ENCODE peak calls at places on chromosomes 12 and 14, in six cellular contexts. B, N, W, G, T and D are unnamed samples. For H3K27me3, the result is how much of the 10 kb centered on the place peaks cover.

GRCh38 chr12:50589650-50590435 is 85.1 kb downstream of the DIP2B start:
- DNase-seq in G (no peak), B (peak), W (no peak), T (peak), N (no peak), D (no peak)

GRCh38 chr12:108770269-108770829 is 39.0 kb upstream of the CORO1C start:
- DNase-seq in G (no peak), T (no peak), N (no peak), W (no peak), B (no peak), D (no peak)

GRCh38 chr12:79121486-79121885 is 256.9 kb downstream of the SYT1 start:
- DNase-seq in G (no peak), W (no peak), N (no peak), B (peak), T (no peak), D (no peak)

GRCh38 chr14:55688566-55688965 is 108.6 kb downstream of the KTN1 start:
- DNase-seq in W (no peak), N (no peak), T (no peak), G (no peak), B (no peak), D (no peak)

GRCh38 chr12:95857151-95857550 is 1.6 kb upstream of the SNRPF start:
- DNase-seq in G (no peak), W (no peak), T (peak), B (no peak), N (no peak), D (no peak)

GRCh38 chr12:93325855-93326254 is 51.9 kb upstream of the NUDT4 start:
- DNase-seq in B (peak), G (no peak), T (peak), N (no peak), W (no peak), D (no peak)

GRCh38 chr12:82857911-82858533 is 171.3 kb downstream of the TMTC2 start:
- DNase-seq in N (no peak), W (no peak), G (no peak), B (no peak), T (no peak), D (no peak)

GRCh38 chr14:60655114-60655897 is 6.0 kb upstream of the SIX1 start:
- DNase-seq in G (no peak), B (peak), N (no peak), T (no peak), W (no peak), D (no peak)

GRCh38 chr12:50246873-50247612 is 36.3 kb downstream of the LIMA1 start:
- DNase-seq in G (no peak), W (peak), N (no peak), T (peak), B (peak), D (peak)

GRCh38 chr12:121175383-121176119 is 34.4 kb upstream of the P2RX4 start:
- DNase-seq in W (no peak), G (no peak), T (no peak), B (peak), N (no peak), D (no peak)

GRCh38 chr12:96172981-96173380 is 21.2 kb upstream of the ELK3 start:
- DNase-seq in B (no peak), G (no peak), W (no peak), T (no peak), N (no peak), D (no peak)

GRCh38 chr12:4807116-4807783 is 87.0 kb downstream of the GALNT8 start:
- DNase-seq in N (no peak), W (no peak), T (no peak), G (no peak), B (no peak), D (no peak)

GRCh38 chr12:64943686-64944085 is 119.2 kb downstream of the TBC1D30 start:
- DNase-seq in T (peak), N (no peak), W (no peak), B (no peak), G (no peak), D (no peak)

GRCh38 chr12:65596514-65597010 is 227.7 kb upstream of the HMGA2 start:
- DNase-seq in T (no peak), W (no peak), B (no peak), N (no peak), G (no peak), D (no peak)

GRCh38 chr14:91257328-91258020 is 13.0 kb upstream of the GPR68 start:
- DNase-seq in G (no peak), B (peak), W (no peak), N (no peak), T (no peak), D (no peak)

GRCh38 chr12:51860986-51861385 is 12.5 kb upstream of the FIGNL2 start:
- DNase-seq in G (no peak), T (no peak), B (no peak), N (no peak), W (peak), D (no peak)
- H3K27me3 ChIP-seq in G (under half), T (under half), B (under half), N (half or more), W (under half), D (under half)

GRCh38 chr14:36718216-36718615 is 56.6 kb downstream of the PAX9 start:
- DNase-seq in W (no peak), T (peak), B (no peak), G (no peak), N (no peak), D (no peak)
- H3K27me3 ChIP-seq in W (under half), T (under half), B (under half), G (under half), N (under half), D (under half)

GRCh38 chr12:26125451-26126339 is 858 bp upstream of the BHLHE41 start:
- DNase-seq in T (peak), N (peak), B (peak), W (peak), G (no peak), D (peak)
- H3K27me3 ChIP-seq in T (under half), N (under half), B (half or more), W (under half), G (half or more), D (under half)

DNA sequence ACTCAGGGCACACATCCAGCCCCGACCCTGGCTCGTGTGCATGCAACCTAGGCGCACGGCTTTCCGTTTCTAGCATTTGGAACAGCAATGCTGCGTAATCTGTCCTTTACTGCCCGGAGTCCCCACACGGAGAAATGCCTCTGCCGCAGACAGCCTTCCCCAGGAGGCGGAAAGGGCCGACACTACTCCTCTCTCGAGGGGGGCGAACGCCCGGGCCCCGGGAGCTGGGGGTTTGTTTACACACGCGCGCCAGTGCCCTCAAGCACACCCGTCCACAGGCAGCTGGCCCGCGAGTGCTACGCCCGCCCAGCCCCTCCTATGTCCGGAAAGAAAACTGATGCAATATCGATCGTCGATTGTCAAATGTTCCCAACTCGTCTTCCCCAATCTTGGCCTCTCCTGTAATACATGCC is 849 bp downstream of the SLC38A2 start:
- DNase-seq in N (peak), G (no peak), B (peak), T (peak), W (peak), D (no peak)
- H3K27me3 ChIP-seq in N (under half), G (under half), B (under half), T (under half), W (under half), D (under half)

DNA sequence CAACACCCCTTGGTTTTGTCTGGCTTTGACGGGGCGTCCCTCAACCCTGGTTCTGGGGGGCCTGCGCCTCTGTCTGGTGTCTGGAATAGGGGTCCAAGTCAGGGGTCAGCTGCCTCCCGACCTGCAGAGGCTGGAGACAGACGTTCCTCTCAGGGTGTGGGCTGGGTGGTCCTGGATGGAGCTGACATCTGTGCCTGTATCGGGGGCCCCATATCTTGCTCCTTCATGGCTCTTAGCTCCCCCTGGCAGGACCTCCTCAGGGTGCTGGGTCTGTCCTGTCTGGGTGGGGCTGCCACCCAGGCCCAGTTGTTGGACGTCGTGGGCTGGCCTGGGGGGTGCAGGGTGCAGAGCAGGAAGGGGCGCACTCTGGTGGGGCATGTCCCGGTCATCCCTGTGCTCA is 374.8 kb downstream of the TMEM121 start:
- DNase-seq in T (no peak), W (no peak), N (no peak), G (no peak), B (no peak), D (no peak)
- H3K27me3 ChIP-seq in T (under half), W (under half), N (under half), G (under half), B (under half), D (under half)

GRCh38 chr14:38209572-38210159 is 2.0 kb downstream of the SSTR1 start:
- DNase-seq in N (no peak), W (no peak), T (peak), G (no peak), B (no peak), D (no peak)

GRCh38 chr14:38207830-38208815 is at the start of gene SSTR1:
- DNase-seq in T (peak), N (no peak), W (peak), B (peak), G (no peak), D (no peak)

GRCh38 chr14:38210168-38210567 is 2.5 kb downstream of the SSTR1 start:
- DNase-seq in T (peak), W (no peak), N (no peak), B (peak), G (no peak), D (no peak)

GRCh38 chr14:38207342-38207741 is 362 bp upstream of the SSTR1 start:
- DNase-seq in G (no peak), W (no peak), T (no peak), B (peak), N (no peak), D (no peak)

GRCh38 chr14:38208825-38209562 is 1.3 kb downstream of the SSTR1 start:
- DNase-seq in G (no peak), B (peak), T (peak), N (no peak), W (peak), D (no peak)
- H3K27me3 ChIP-seq in G (under half), B (under half), T (under half), N (half or more), W (under half), D (under half)

DNA sequence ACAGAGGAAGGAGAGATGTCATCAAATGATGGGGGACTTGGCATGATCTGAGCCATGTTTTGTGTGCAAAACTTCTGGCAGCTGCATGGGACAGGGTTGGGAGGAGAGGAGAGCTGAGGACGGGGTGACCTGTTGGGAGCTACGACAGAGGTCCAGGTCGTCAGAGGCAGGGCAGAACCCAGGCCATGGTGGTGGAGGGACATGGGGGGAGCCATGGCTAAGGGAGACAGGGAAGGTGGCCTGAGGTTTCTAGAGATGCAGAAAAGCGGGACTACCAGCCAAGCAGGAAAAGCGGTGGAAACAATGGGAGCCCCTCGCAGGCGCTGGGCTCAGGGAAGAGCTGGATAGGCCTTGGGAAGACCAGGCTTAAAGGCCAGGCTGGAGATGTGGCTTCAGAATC is 88.3 kb downstream of the DICER1 start:
- DNase-seq in W (no peak), B (no peak), G (no peak), N (no peak), T (no peak), D (no peak)
- H3K27me3 ChIP-seq in W (under half), B (under half), G (under half), N (under half), T (under half), D (under half)

DNA sequence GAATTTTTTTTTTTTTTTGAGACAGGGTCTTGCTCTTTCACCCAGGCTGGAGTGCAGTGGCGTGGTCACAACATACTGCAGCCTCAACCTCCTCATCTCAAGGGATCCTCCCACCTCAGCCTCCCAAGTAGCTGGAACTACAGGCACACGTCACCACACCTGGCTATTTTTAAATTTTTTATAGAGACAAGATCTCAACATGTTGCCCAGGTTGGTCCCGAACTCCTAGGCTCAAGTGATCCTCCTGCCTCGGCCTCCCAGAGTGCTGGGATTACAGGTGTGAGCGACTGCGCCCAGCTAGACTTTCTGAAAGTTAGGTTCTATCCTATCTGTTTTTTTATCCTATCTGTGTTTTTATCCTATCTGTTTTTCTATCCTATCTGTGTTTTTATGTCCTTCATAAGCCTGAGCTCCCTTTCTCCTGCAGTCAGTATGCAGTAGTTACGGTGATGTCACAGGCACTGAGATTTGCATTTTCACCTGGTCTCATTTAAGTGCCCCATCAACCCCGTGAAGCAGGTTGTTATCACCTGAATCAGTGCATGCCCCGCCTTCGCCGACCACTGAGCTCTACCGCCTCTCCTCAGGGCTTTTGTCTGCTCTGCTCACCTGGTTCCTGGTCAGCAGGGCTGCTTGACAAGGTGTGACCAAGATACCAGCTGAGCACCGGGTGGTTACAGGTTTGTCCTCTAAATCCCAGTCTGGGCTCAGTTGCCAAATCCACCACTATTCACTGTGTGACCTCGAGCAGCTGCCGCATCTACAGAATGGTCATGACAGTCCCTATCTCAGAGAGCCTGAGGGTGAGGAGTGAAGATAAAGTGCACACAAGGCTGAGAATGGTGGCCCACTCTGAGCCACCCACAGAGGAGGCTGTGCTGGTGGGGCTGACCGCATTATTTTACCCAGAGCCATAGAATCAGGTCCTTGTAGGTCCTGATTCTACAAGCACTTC is 33.1 kb downstream of the SYNDIG1L start:
- DNase-seq in T (no peak), W (no peak), N (no peak), B (no peak), G (no peak), D (no peak)
- H3K27me3 ChIP-seq in T (under half), W (under half), N (under half), B (under half), G (under half), D (under half)